ENCODE peak calls at places on chromosomes 16 and 17, in eight cellular contexts. V is NCI-H460; Q is memory B cell; T is ELR; J is KG1; B is NCI-H1105; S is hypothalamus; U is activated T-cell treated with anti-CD3 and anti-CD28 coated beads, Interleukin-2, amount 50 U/mL, for 72 hours. A is an unnamed sample.

GRCh38 chr17:83119987-83120864 is 40.8 kb downstream of the METRNL start:
- DNase-seq in V (no peak), Q (peak; percentile 75), U (peak; percentile 28), T (no peak), S (no peak), B (no peak), J (peak; percentile 72), A (no peak)

GRCh38 chr17:55964191-55964590 is 189.1 kb upstream of the ANKFN1 start:
- DNase-seq in Q (no peak), S (no peak), V (no peak), U (no peak), B (no peak), J (no peak), T (no peak), A (no peak)

GRCh38 chr16:60605176-60605575 is 1431.1 kb downstream of the CDH8 start:
- DNase-seq in S (no peak), U (no peak), V (no peak), J (no peak), T (no peak), B (no peak), Q (no peak), A (no peak)

GRCh38 chr16:77213542-77214108 is 14.4 kb downstream of the SYCE1L start:
- DNase-seq in J (no peak), S (no peak), U (no peak), V (peak; percentile 91), T (peak; percentile 89), Q (no peak), B (no peak), A (peak; percentile 77)

GRCh38 chr17:30831257-30831656 is 509 bp upstream of the ATAD5 start:
- DNase-seq in J (peak; percentile 38), S (no peak), B (no peak), T (peak; percentile 27), V (no peak), Q (no peak), U (no peak), A (no peak)

GRCh38 chr17:7011415-7011814 is 1.0 kb upstream of the RNASEK start:
- DNase-seq in Q (no peak), U (no peak), T (no peak), S (no peak), V (no peak), J (no peak), B (no peak), A (no peak)

GRCh38 chr17:58328195-58329034 is at the start of gene TSPOAP1:
- DNase-seq in Q (no peak), S (no peak), U (peak; percentile 84), J (peak; percentile 89), B (no peak), V (no peak), T (no peak), A (no peak)

GRCh38 chr17:82863941-82864720 is 24.3 kb upstream of the ZNF750 start:
- DNase-seq in J (no peak), B (no peak), U (peak; percentile 85), S (no peak), Q (peak; percentile 73), T (peak; percentile 92), V (no peak), A (no peak)

GRCh38 chr17:82659886-82660285 is 11.6 kb upstream of the WDR45B start:
- DNase-seq in S (no peak), T (no peak), J (no peak), U (no peak), Q (no peak), V (no peak), B (no peak), A (no peak)

GRCh38 chr16:21656795-21657768 is 4.7 kb upstream of the IGSF6 start:
- DNase-seq in S (no peak), J (no peak), V (peak; percentile 47), Q (peak; percentile 58), U (peak; percentile 40), B (peak; percentile 12), T (peak; percentile 66), A (no peak)

GRCh38 chr17:7620835-7621234 is 6.1 kb upstream of the FXR2 start:
- DNase-seq in B (no peak), T (no peak), Q (no peak), J (no peak), S (no peak), V (no peak), U (no peak), A (no peak)

GRCh38 chr16:84418056-84418849 is 49.9 kb downstream of the ATP2C2 start:
- DNase-seq in J (no peak), U (no peak), T (no peak), Q (no peak), B (no peak), V (no peak), S (no peak), A (no peak)

GRCh38 chr17:957856-958421 is 21.6 kb downstream of the NXN start:
- DNase-seq in J (no peak), U (no peak), T (no peak), V (no peak), B (no peak), Q (no peak), S (no peak), A (no peak)

GRCh38 chr16:13921328-13921727 is 1.4 kb downstream of the ERCC4 start:
- DNase-seq in S (no peak), J (no peak), T (no peak), V (no peak), Q (no peak), U (no peak), B (no peak), A (no peak)

GRCh38 chr17:2386400-2387085 is 14.3 kb downstream of the MNT start:
- DNase-seq in U (no peak), V (no peak), B (no peak), Q (no peak), S (no peak), T (no peak), J (no peak), A (no peak)

GRCh38 chr17:80261159-80261894 is 675 bp downstream of the RNF213 start:
- DNase-seq in Q (peak; percentile 33), J (no peak), T (peak; percentile 84), U (peak; percentile 75), V (peak; percentile 31), B (peak; percentile 10), S (no peak), A (no peak)

GRCh38 chr16:8645141-8645521 is 23.6 kb downstream of the METTL22 start:
- DNase-seq in S (no peak), U (no peak), V (no peak), B (no peak), J (no peak), Q (no peak), T (no peak), A (no peak)

GRCh38 chr16:84884311-84885023 is 64.7 kb downstream of the CRISPLD2 start:
- DNase-seq in J (no peak), Q (no peak), B (no peak), T (no peak), S (no peak), U (no peak), V (no peak), A (no peak)

GRCh38 chr16:3431779-3432219 is 11.5 kb downstream of the ZNF597 start:
- DNase-seq in U (peak; percentile 66), T (no peak), J (peak; percentile 73), B (no peak), S (no peak), V (no peak), Q (no peak), A (no peak)

GRCh38 chr16:86584726-86585721 is 6.7 kb downstream of the FOXL1 start:
- DNase-seq in J (no peak), B (no peak), V (no peak), U (no peak), T (peak; percentile 83), S (no peak), Q (no peak), A (peak; percentile 90)

GRCh38 chr17:48100591-48101011 is 677 bp downstream of the CBX1 start:
- DNase-seq in U (no peak), S (no peak), Q (no peak), T (peak; percentile 75), V (peak; percentile 29), J (no peak), B (peak; percentile 67), A (peak; percentile 12)

GRCh38 chr16:35198223-35199199 is 1739.1 kb downstream of the TP53TG3F start:
- DNase-seq in Q (no peak), V (no peak), S (no peak), U (no peak), T (no peak), B (no peak), J (no peak), A (no peak)